ENCODE peak calls at places on chromosomes 5 and 9, in ten cellular contexts. O is endothelial cell of umbilical vein, G is fibroblast of lung, B is neural progenitor cell, F is GM23248, Z is IMR-90, D is mesenchymal stem cell, S is OCI-LY7, X is hepatocyte, A is A549. H is an unnamed sample. For H3K4me1, the result is how much of the 10 kb centered on the place peaks cover.

GRCh38 chr5:89399553-89399952 is 516.6 kb upstream of the MEF2C start:
- DNase-seq in O (peak), G (peak), B (no peak), F (peak), Z (no peak), D (no peak), S (no peak), X (no peak), A (no peak), H (no peak)

GRCh38 chr5:60538955-60539866 is 160.8 kb downstream of the DEPDC1B start:
- DNase-seq in O (peak), G (no peak), B (no peak), F (no peak), Z (peak), D (peak), S (peak), X (no peak), A (no peak), H (no peak)

GRCh38 chr9:136572003-136572595 is 26.3 kb upstream of the NOTCH1 start:
- DNase-seq in O (no peak), G (peak), B (peak), F (no peak), Z (peak), D (peak), S (no peak), X (peak), A (peak), H (no peak)

GRCh38 chr9:130895038-130895437 is 1.6 kb downstream of the QRFP start:
- DNase-seq in O (no peak), G (no peak), B (no peak), F (no peak), Z (no peak), D (no peak), S (no peak), X (no peak), A (no peak), H (no peak)

GRCh38 chr9:35538361-35539234 is 48.7 kb downstream of the RUSC2 start:
- DNase-seq in O (peak), G (peak), B (peak), F (peak), Z (peak), D (peak), S (no peak), X (peak), A (no peak), H (no peak)

GRCh38 chr9:38344566-38345324 is 47.8 kb upstream of the ALDH1B1 start:
- DNase-seq in O (no peak), G (no peak), B (no peak), F (no peak), Z (no peak), D (no peak), S (no peak), X (no peak), A (no peak), H (no peak)

GRCh38 chr9:109101810-109102209 is 17.9 kb downstream of the TMEM245 start:
- DNase-seq in O (peak), G (peak), B (no peak), F (peak), Z (peak), D (peak), S (peak), X (no peak), A (no peak), H (peak)

GRCh38 chr9:134326754-134327526 is 685 bp downstream of the RXRA start:
- DNase-seq in O (peak), G (peak), B (peak), F (peak), Z (peak), D (peak), S (no peak), X (peak), A (peak), H (no peak)

GRCh38 chr9:89484475-89485404 is 13.2 kb downstream of the SEMA4D start:
- DNase-seq in O (no peak), G (no peak), B (no peak), F (no peak), Z (peak), D (peak), S (peak), X (no peak), A (no peak), H (no peak)

GRCh38 chr9:23962101-23962500 is 136.1 kb upstream of the ELAVL2 start:
- DNase-seq in O (no peak), G (no peak), B (no peak), F (no peak), Z (no peak), D (no peak), S (no peak), X (no peak), A (no peak), H (no peak)

GRCh38 chr5:134649163-134649916 is 755 bp downstream of the SEC24A start:
- DNase-seq in O (peak), G (no peak), B (no peak), F (peak), Z (peak), D (peak), S (peak), X (peak), A (peak), H (no peak)

GRCh38 chr9:127545196-127546124 is 66.6 kb upstream of the STXBP1 start:
- DNase-seq in O (peak), G (peak), B (peak), F (peak), Z (peak), D (no peak), S (no peak), X (peak), A (peak), H (peak)

GRCh38 chr5:749101-749670 is 35.3 kb downstream of the ZDHHC11B start:
- DNase-seq in O (no peak), G (no peak), B (no peak), F (no peak), Z (no peak), D (no peak), S (no peak), X (no peak), A (no peak), H (no peak)

GRCh38 chr5:124996764-124997077 is 250.3 kb upstream of the ZNF608 start:
- DNase-seq in O (peak), G (peak), B (peak), F (peak), Z (peak), D (peak), S (no peak), X (no peak), A (no peak), H (peak)

GRCh38 chr9:124782661-124783574 is 6.0 kb downstream of the OLFML2A start:
- DNase-seq in O (no peak), G (no peak), B (no peak), F (no peak), Z (no peak), D (no peak), S (no peak), X (no peak), A (no peak), H (no peak)

GRCh38 chr9:91681461-91682305 is 258.1 kb upstream of the NFIL3 start:
- DNase-seq in O (peak), G (peak), B (peak), F (peak), Z (peak), D (peak), S (peak), X (peak), A (peak), H (peak)

GRCh38 chr5:546376-546908 is 22.2 kb upstream of the SLC9A3 start:
- DNase-seq in O (no peak), G (no peak), B (no peak), F (no peak), Z (no peak), D (no peak), S (no peak), X (no peak), A (no peak), H (no peak)

GRCh38 chr5:64229163-64229774 is 63.6 kb downstream of the RNF180 start:
- DNase-seq in O (peak), G (peak), B (peak), F (peak), Z (peak), D (peak), S (peak), X (peak), A (peak), H (no peak)

GRCh38 chr5:63131618-63132285 is 553.1 kb downstream of the LRRC70 start:
- DNase-seq in O (peak), G (peak), B (no peak), F (peak), Z (peak), D (peak), S (no peak), X (peak), A (no peak), H (no peak)

GRCh38 chr5:38722918-38723317 is 122.9 kb upstream of the OSMR start:
- DNase-seq in O (no peak), G (no peak), B (no peak), F (no peak), Z (no peak), D (peak), S (no peak), X (no peak), A (no peak), H (no peak)

GRCh38 chr5:1298723-1299510 is 4.0 kb upstream of the TERT start:
- DNase-seq in O (no peak), G (no peak), B (no peak), F (no peak), Z (no peak), D (no peak), S (no peak), X (peak), A (no peak), H (no peak)

GRCh38 chr9:95826183-95826838 is 49.2 kb upstream of the ERCC6L2 start:
- DNase-seq in O (no peak), G (no peak), B (no peak), F (peak), Z (peak), D (no peak), S (no peak), X (no peak), A (no peak), H (no peak)

GRCh38 chr5:12292610-12293204 is 388.5 kb upstream of the CTNND2 start:
- DNase-seq in O (no peak), G (peak), B (peak), F (peak), Z (no peak), D (no peak), S (peak), X (peak), A (no peak), H (no peak)

GRCh38 chr9:93132287-93132927 is 1.6 kb downstream of the NINJ1 start:
- DNase-seq in O (no peak), G (peak), B (no peak), F (peak), Z (no peak), D (peak), S (no peak), X (no peak), A (peak), H (peak)

GRCh38 chr9:19127881-19128719 is 808 bp upstream of the PLIN2 start:
- DNase-seq in O (peak), G (peak), B (peak), F (peak), Z (no peak), D (peak), S (no peak), X (no peak), A (no peak), H (no peak)

GRCh38 chr5:137209232-137209810 is 289.8 kb downstream of the SPOCK1 start:
- DNase-seq in O (peak), G (peak), B (no peak), F (peak), Z (no peak), D (no peak), S (no peak), X (no peak), A (no peak), H (no peak)

GRCh38 chr5:137215780-137216179 is 283.3 kb downstream of the SPOCK1 start:
- DNase-seq in O (no peak), G (peak), B (no peak), F (no peak), Z (no peak), D (no peak), S (no peak), X (no peak), A (no peak), H (no peak)

GRCh38 chr5:137215261-137215660 is 283.9 kb downstream of the SPOCK1 start:
- DNase-seq in O (no peak), G (peak), B (no peak), F (no peak), Z (no peak), D (no peak), S (no peak), X (no peak), A (no peak), H (no peak)

GRCh38 chr5:137214446-137215189 is 284.5 kb downstream of the SPOCK1 start:
- DNase-seq in O (no peak), G (peak), B (no peak), F (no peak), Z (no peak), D (no peak), S (no peak), X (no peak), A (no peak), H (no peak)

GRCh38 chr5:137212471-137212870 is 286.7 kb downstream of the SPOCK1 start:
- DNase-seq in O (no peak), G (no peak), B (no peak), F (no peak), Z (no peak), D (no peak), S (no peak), X (no peak), A (no peak), H (no peak)
- H3K4me1 ChIP-seq in O (under half), G (under half), B (under half), F (under half), Z (under half), D (under half), S (under half), X (under half), A (under half), H (under half)

GRCh38 chr9:84998639-84999038 is 329.1 kb downstream of the NTRK2 start:
- DNase-seq in O (no peak), G (no peak), B (no peak), F (no peak), Z (no peak), D (no peak), S (no peak), X (no peak), A (no peak), H (no peak)

GRCh38 chr9:84996716-84997115 is 327.2 kb downstream of the NTRK2 start:
- DNase-seq in O (no peak), G (no peak), B (no peak), F (no peak), Z (no peak), D (no peak), S (no peak), X (no peak), A (no peak), H (no peak)

GRCh38 chr9:84996049-84996448 is 326.5 kb downstream of the NTRK2 start:
- DNase-seq in O (no peak), G (peak), B (no peak), F (no peak), Z (no peak), D (no peak), S (no peak), X (peak), A (no peak), H (no peak)

GRCh38 chr9:84993105-84993504 is 323.6 kb downstream of the NTRK2 start:
- DNase-seq in O (no peak), G (peak), B (no peak), F (no peak), Z (no peak), D (no peak), S (no peak), X (no peak), A (no peak), H (no peak)

GRCh38 chr9:84997472-84997871 is 327.9 kb downstream of the NTRK2 start:
- DNase-seq in O (no peak), G (no peak), B (peak), F (no peak), Z (no peak), D (no peak), S (no peak), X (no peak), A (no peak), H (no peak)
- H3K4me3 ChIP-seq in O (no peak), G (no peak), B (no peak), F (no peak), Z (no peak), D (no peak), S (no peak), X (no peak), A (no peak), H (no peak)

GRCh38 chr9:21677834-21678233 is 124.6 kb upstream of the MTAP start:
- DNase-seq in O (peak), G (peak), B (no peak), F (peak), Z (peak), D (peak), S (no peak), X (no peak), A (peak), H (peak)
- H3K4me2 ChIP-seq in O (peak), G (peak), B (no peak), F (peak), Z (peak), D (no peak), S (no peak), X (no peak), A (peak), H (peak)

GRCh38 chr5:76331139-76331538 is 71.9 kb upstream of the IQGAP2 start:
- DNase-seq in O (no peak), G (no peak), B (peak), F (no peak), Z (no peak), D (no peak), S (peak), X (no peak), A (no peak), H (no peak)
- H3K4me1 ChIP-seq in O (under half), G (under half), B (under half), F (under half), Z (under half), D (under half), S (under half), X (under half), A (under half), H (under half)

GRCh38 chr9:4573176-4573575 is 82.9 kb downstream of the SLC1A1 start:
- DNase-seq in O (no peak), G (no peak), B (no peak), F (no peak), Z (no peak), D (no peak), S (no peak), X (no peak), A (no peak), H (no peak)

GRCh38 chr9:4574657-4575243 is 84.5 kb downstream of the SLC1A1 start:
- DNase-seq in O (no peak), G (no peak), B (no peak), F (no peak), Z (no peak), D (no peak), S (no peak), X (no peak), A (no peak), H (no peak)

GRCh38 chr9:4573634-4574391 is 83.5 kb downstream of the SLC1A1 start:
- DNase-seq in O (no peak), G (no peak), B (peak), F (no peak), Z (no peak), D (no peak), S (no peak), X (no peak), A (no peak), H (no peak)

GRCh38 chr9:4576448-4576847 is 85.6 kb upstream of the PLPP6 start:
- DNase-seq in O (no peak), G (no peak), B (no peak), F (no peak), Z (no peak), D (no peak), S (no peak), X (no peak), A (no peak), H (no peak)

GRCh38 chr9:4575997-4576396 is 85.7 kb downstream of the SLC1A1 start:
- DNase-seq in O (no peak), G (no peak), B (no peak), F (no peak), Z (no peak), D (no peak), S (no peak), X (no peak), A (no peak), H (no peak)
- H3K4me3 ChIP-seq in O (no peak), G (no peak), B (no peak), F (no peak), Z (no peak), D (no peak), S (no peak), X (no peak), A (no peak), H (no peak)